ENCODE peak calls at places on chromosomes 1 and 21, in ten cellular contexts. J, T, N, K, I, X, R, G, S and Q are unnamed samples.

GRCh38 chr1:244163861-244164562 is 112.9 kb downstream of the ZBTB18 start:
- DNase-seq in J (no peak), T (no peak), N (peak), K (no peak), I (no peak), X (no peak), R (no peak), G (no peak), S (peak), Q (peak)

GRCh38 chr1:37692834-37693175 is 489 bp downstream of the CDCA8 start:
- DNase-seq in J (no peak), T (no peak), N (no peak), K (peak), I (no peak), X (no peak), R (peak), G (no peak), S (peak), Q (no peak)

GRCh38 chr1:224065455-224065854 is 48.5 kb upstream of the FBXO28 start:
- DNase-seq in J (peak), T (no peak), N (no peak), K (no peak), I (no peak), X (no peak), R (no peak), G (no peak), S (no peak), Q (peak)

GRCh38 chr1:21902378-21903012 is 34.6 kb downstream of the HSPG2 start:
- DNase-seq in J (no peak), T (no peak), N (no peak), K (no peak), I (no peak), X (no peak), R (no peak), G (no peak), S (no peak), Q (no peak)

GRCh38 chr1:243280571-243281129 is 24.8 kb downstream of the SDCCAG8 start:
- DNase-seq in J (no peak), T (no peak), N (no peak), K (no peak), I (no peak), X (no peak), R (no peak), G (no peak), S (no peak), Q (no peak)

GRCh38 chr1:16139473-16139962 is 16.4 kb downstream of the EPHA2 start:
- DNase-seq in J (no peak), T (no peak), N (peak), K (no peak), I (no peak), X (no peak), R (no peak), G (no peak), S (no peak), Q (peak)

GRCh38 chr1:226104671-226105121 is 42.2 kb downstream of the H3-3A start:
- DNase-seq in J (no peak), T (no peak), N (peak), K (no peak), I (no peak), X (no peak), R (no peak), G (no peak), S (no peak), Q (peak)

GRCh38 chr1:15409400-15410222 is at the start of gene EFHD2:
- DNase-seq in J (peak), T (peak), N (peak), K (peak), I (peak), X (no peak), R (peak), G (peak), S (peak), Q (peak)

GRCh38 chr1:201761871-201762270 is 67.1 kb upstream of the IPO9 start:
- DNase-seq in J (no peak), T (no peak), N (no peak), K (no peak), I (no peak), X (no peak), R (no peak), G (no peak), S (no peak), Q (no peak)

GRCh38 chr1:119554188-119554587 is 47.2 kb downstream of the HSD3B1 start:
- DNase-seq in J (no peak), T (no peak), N (peak), K (peak), I (no peak), X (no peak), R (peak), G (no peak), S (no peak), Q (peak)

GRCh38 chr1:155324717-155325595 is 4.3 kb downstream of the RUSC1 start:
- DNase-seq in J (peak), T (no peak), N (peak), K (peak), I (no peak), X (no peak), R (peak), G (no peak), S (peak), Q (peak)

GRCh38 chr1:211947396-211948295 is 87.7 kb downstream of the INTS7 start:
- DNase-seq in J (no peak), T (no peak), N (no peak), K (peak), I (no peak), X (no peak), R (peak), G (no peak), S (no peak), Q (no peak)

GRCh38 chr1:10841059-10841458 is 44.6 kb upstream of the CASZ1 start:
- DNase-seq in J (no peak), T (no peak), N (no peak), K (peak), I (no peak), X (no peak), R (no peak), G (no peak), S (no peak), Q (no peak)

GRCh38 chr1:3461238-3461933 is 6.9 kb downstream of the ARHGEF16 start:
- DNase-seq in J (no peak), T (no peak), N (no peak), K (no peak), I (no peak), X (no peak), R (no peak), G (no peak), S (no peak), Q (no peak)

GRCh38 chr1:204456826-204457361 is 37.7 kb downstream of the PIK3C2B start:
- DNase-seq in J (no peak), T (no peak), N (peak), K (no peak), I (no peak), X (no peak), R (no peak), G (no peak), S (no peak), Q (peak)

GRCh38 chr21:41147096-41147978 is 20.6 kb upstream of the BACE2 start:
- DNase-seq in J (no peak), T (no peak), N (no peak), K (peak), I (no peak), X (no peak), R (peak), G (no peak), S (no peak), Q (no peak)

GRCh38 chr21:38170283-38170682 is 86.5 kb upstream of the KCNJ15 start:
- DNase-seq in J (peak), T (peak), N (peak), K (peak), I (no peak), X (no peak), R (no peak), G (no peak), S (no peak), Q (peak)

GRCh38 chr1:93441589-93441988 is 6.3 kb upstream of the FNBP1L start:
- DNase-seq in J (no peak), T (no peak), N (no peak), K (no peak), I (no peak), X (no peak), R (no peak), G (no peak), S (no peak), Q (no peak)

GRCh38 chr1:240765732-240766363 is 153.9 kb upstream of the GREM2 start:
- DNase-seq in J (no peak), T (no peak), N (peak), K (no peak), I (no peak), X (no peak), R (no peak), G (no peak), S (peak), Q (peak)

GRCh38 chr1:203282720-203283542 is 22.4 kb upstream of the BTG2 start:
- DNase-seq in J (no peak), T (peak), N (no peak), K (peak), I (no peak), X (no peak), R (no peak), G (no peak), S (no peak), Q (no peak)

GRCh38 chr1:3105167-3105863 is 36.3 kb downstream of the PRDM16 start:
- DNase-seq in J (no peak), T (no peak), N (no peak), K (no peak), I (no peak), X (no peak), R (no peak), G (no peak), S (no peak), Q (peak)

GRCh38 chr1:221837886-221838285 is 96.0 kb upstream of the DUSP10 start:
- DNase-seq in J (peak), T (no peak), N (no peak), K (no peak), I (no peak), X (no peak), R (no peak), G (no peak), S (no peak), Q (no peak)

GRCh38 chr1:54248966-54249365 is 49.0 kb downstream of the MRPL37 start:
- DNase-seq in J (no peak), T (no peak), N (peak), K (no peak), I (no peak), X (no peak), R (no peak), G (no peak), S (no peak), Q (peak)

GRCh38 chr1:176768532-176768931 is 305.6 kb downstream of the PAPPA2 start:
- DNase-seq in J (no peak), T (no peak), N (no peak), K (no peak), I (no peak), X (no peak), R (no peak), G (no peak), S (no peak), Q (no peak)